ENCODE peak calls at places on chromosomes 6 and 20, in seven cellular contexts. M is NCI-H345; L is psoas muscle; I is hypothalamus; T is NCI-H2081 treated with DMSO at 0.1 percent for 48 hours; D is activated CD4-positive, alpha-beta T cell treated with anti-CD3 and anti-CD28 coated beads, Interleukin-2, amount 50 U/mL, for 1 hour; V is stimulated activated CD8-positive, alpha-beta memory T cell treated with anti-CD3 and anti-CD28 coated beads, Interleukin-15, amount 100 ng/mL, for 4 hours. E is an unnamed sample.

GRCh38 chr6:36743538-36744441 is 46.2 kb downstream of the RAB44 start:
- DNase-seq in I (no peak), T (no peak), L (no peak), D (no peak), V (no peak), M (no peak), E (no peak)

GRCh38 chr6:109079981-109080380 is 14.7 kb downstream of the SESN1 start:
- DNase-seq in T (no peak), L (peak), D (no peak), I (no peak), M (no peak), V (no peak), E (no peak)

GRCh38 chr20:48795732-48796131 is 32.1 kb downstream of the PREX1 start:
- DNase-seq in V (no peak), L (no peak), M (no peak), D (no peak), T (no peak), I (no peak), E (no peak)

GRCh38 chr6:1777921-1778692 is 168.4 kb downstream of the FOXC1 start:
- DNase-seq in M (no peak), L (no peak), D (no peak), I (no peak), T (no peak), V (no peak), E (no peak)

GRCh38 chr20:64055893-64056638 is 6.6 kb upstream of the SOX18 start:
- DNase-seq in L (peak), I (no peak), T (no peak), V (no peak), M (no peak), D (no peak), E (no peak)

GRCh38 chr6:17494919-17495318 is 101.5 kb downstream of the CAP2 start:
- DNase-seq in M (no peak), T (no peak), D (no peak), V (no peak), I (no peak), L (no peak), E (no peak)

GRCh38 chr20:436476-436875 is 25.9 kb downstream of the TBC1D20 start:
- DNase-seq in M (no peak), V (no peak), I (no peak), D (no peak), T (no peak), L (no peak), E (no peak)

GRCh38 chr6:36650848-36651247 is 27.7 kb upstream of the CDKN1A start:
- DNase-seq in I (no peak), V (no peak), T (no peak), D (no peak), M (no peak), L (no peak), E (no peak)

GRCh38 chr6:154914288-154914687 is 80.8 kb upstream of the TIAM2 start:
- DNase-seq in M (no peak), I (no peak), T (no peak), L (no peak), D (no peak), V (no peak), E (no peak)

GRCh38 chr6:41167173-41167963 is 4.5 kb upstream of the TREM2 start:
- DNase-seq in V (no peak), T (no peak), M (no peak), I (no peak), L (no peak), D (no peak), E (no peak)

GRCh38 chr6:46850781-46851180 is 57.6 kb downstream of the MEP1A start:
- DNase-seq in M (no peak), L (no peak), V (no peak), D (no peak), T (no peak), I (no peak), E (no peak)

GRCh38 chr20:4573564-4574355 is 147.9 kb upstream of the PRND start:
- DNase-seq in D (no peak), T (no peak), V (no peak), M (no peak), I (no peak), L (no peak), E (no peak)

GRCh38 chr6:475341-475740 is 83.8 kb downstream of the IRF4 start:
- DNase-seq in D (no peak), T (no peak), I (no peak), L (no peak), V (no peak), M (no peak), E (no peak)

GRCh38 chr6:158142789-158143188 is 25.3 kb downstream of the SERAC1 start:
- DNase-seq in V (no peak), T (no peak), M (no peak), I (no peak), D (no peak), L (no peak), E (no peak)

GRCh38 chr6:44704240-44705150 is 317.0 kb downstream of the CDC5L start:
- DNase-seq in M (no peak), L (no peak), D (no peak), I (no peak), T (no peak), V (no peak), E (no peak)

GRCh38 chr6:157264701-157265100 is 58.6 kb downstream of the TMEM242 start:
- DNase-seq in L (no peak), I (no peak), M (peak), V (no peak), T (peak), D (no peak), E (no peak)

GRCh38 chr20:63700199-63701050 is 4.0 kb downstream of the TNFRSF6B start:
- DNase-seq in D (no peak), T (no peak), V (no peak), M (no peak), L (peak), I (no peak), E (no peak)

GRCh38 chr20:34220581-34220980 is 20.6 kb upstream of the ASIP start:
- DNase-seq in V (no peak), I (no peak), M (no peak), L (no peak), D (no peak), T (no peak), E (no peak)

GRCh38 chr6:151998784-151999183 is 191.3 kb downstream of the ESR1 start:
- DNase-seq in L (no peak), D (no peak), T (no peak), I (no peak), M (no peak), V (no peak), E (no peak)

GRCh38 chr6:132614554-132614953 is 9.5 kb downstream of the TAAR2 start:
- DNase-seq in M (no peak), I (no peak), V (no peak), L (no peak), T (no peak), D (no peak), E (no peak)

GRCh38 chr6:1396952-1397868 is 7.8 kb downstream of the FOXF2 start:
- DNase-seq in L (peak), V (peak), T (peak), D (peak), I (peak), M (peak), E (peak)

GRCh38 chr20:51457281-51457932 is 85.1 kb downstream of the NFATC2 start:
- DNase-seq in D (peak), M (no peak), T (no peak), L (peak), I (peak), V (no peak), E (peak)

GRCh38 chr6:138692058-138692977 is 81.3 kb upstream of the CCDC28A start:
- DNase-seq in T (peak), V (peak), M (peak), D (peak), I (peak), L (peak), E (peak)

GRCh38 chr6:2165216-2165725 is 80.1 kb downstream of the GMDS start:
- DNase-seq in I (no peak), M (no peak), L (no peak), T (no peak), V (no peak), D (no peak), E (no peak)

GRCh38 chr20:43451400-43451799 is 6.3 kb upstream of the SRSF6 start:
- DNase-seq in T (no peak), D (no peak), L (no peak), M (no peak), I (no peak), V (no peak), E (no peak)

GRCh38 chr6:107504655-107505054 is 14.7 kb downstream of the SOBP start:
- DNase-seq in T (no peak), M (no peak), D (no peak), V (no peak), L (no peak), I (no peak), E (no peak)

GRCh38 chr20:60138263-60139127 is 180.3 kb downstream of the CDH26 start:
- DNase-seq in V (no peak), D (peak), L (peak), I (no peak), T (no peak), M (no peak), E (no peak)

GRCh38 chr6:170134077-170135040 is 156.5 kb downstream of the DLL1 start:
- DNase-seq in D (no peak), L (no peak), M (no peak), T (no peak), V (no peak), I (no peak), E (no peak)

GRCh38 chr6:42260972-42261371 is 43.3 kb upstream of the MRPS10 start:
- DNase-seq in M (peak), T (no peak), L (peak), I (no peak), V (no peak), D (peak), E (no peak)

GRCh38 chr6:81834141-81834621 is 81.7 kb upstream of the TENT5A start:
- DNase-seq in V (no peak), D (no peak), I (no peak), M (no peak), L (no peak), T (no peak), E (no peak)

GRCh38 chr20:43691928-43692524 is 25.1 kb downstream of the MYBL2 start:
- DNase-seq in T (no peak), M (peak), L (no peak), V (no peak), I (peak), D (peak), E (peak)

GRCh38 chr6:25793970-25794369 is 37.9 kb downstream of the SLC17A1 start:
- DNase-seq in V (no peak), L (no peak), M (no peak), D (no peak), I (no peak), T (no peak), E (no peak)